ENCODE peak calls at places on chromosome 4, in seven cellular contexts. I is Caco-2, W is pancreas, D is mesenchymal stem cell, M is iPS DF 6.9, R is heart left ventricle, T is stomach. E is an unnamed sample.
A peak's percentile ranks its signal among the peaks of the same experiment; 100 is the strongest.

GRCh38 chr4:1172971-1173757 is 781 bp upstream of the SPON2 start:
- DNase-seq in W (peak; percentile 13), I (peak; percentile 70), D (peak; percentile 98), M (no peak), R (no peak), T (no peak), E (no peak)

GRCh38 chr4:175298119-175298518 is 380.0 kb downstream of the ADAM29 start:
- DNase-seq in W (no peak), D (peak; percentile 51), I (no peak), T (no peak), M (no peak), R (no peak), E (no peak)

GRCh38 chr4:78616046-78616498 is 64.5 kb downstream of the ANXA3 start:
- DNase-seq in M (no peak), T (no peak), R (no peak), I (no peak), D (peak; percentile 80), W (no peak), E (no peak)

GRCh38 chr4:53889335-53890084 is 174.9 kb downstream of the CHIC2 start:
- DNase-seq in I (no peak), T (no peak), M (no peak), D (peak; percentile 46), W (no peak), R (no peak), E (no peak)

GRCh38 chr4:69078852-69079251 is 17.4 kb upstream of the UGT2B7 start:
- DNase-seq in D (no peak), W (no peak), M (no peak), T (no peak), R (no peak), I (no peak), E (no peak)

GRCh38 chr4:152937535-152938236 is 1.6 kb downstream of the FHDC1 start:
- DNase-seq in T (peak; percentile 45), M (no peak), I (no peak), W (peak; percentile 31), R (peak; percentile 27), D (peak; percentile 36), E (peak; percentile 8)

GRCh38 chr4:54064317-54065275 is at the start of gene CHIC2:
- DNase-seq in D (peak; percentile 95), I (peak; percentile 94), R (peak; percentile 96), W (peak; percentile 95), M (peak; percentile 50), T (peak; percentile 96), E (peak; percentile 95)

GRCh38 chr4:176579233-176579632 is 213.5 kb downstream of the VEGFC start:
- DNase-seq in R (no peak), D (peak; percentile 83), M (no peak), T (no peak), W (no peak), I (no peak), E (no peak)

GRCh38 chr4:24880171-24880570 is 32.7 kb downstream of the CCDC149 start:
- DNase-seq in W (no peak), R (no peak), D (no peak), T (no peak), I (no peak), M (no peak), E (no peak)

GRCh38 chr4:153060191-153060590 is 124.1 kb downstream of the FHDC1 start:
- DNase-seq in R (no peak), T (no peak), M (no peak), W (no peak), I (no peak), D (no peak), E (no peak)

GRCh38 chr4:62126064-62126732 is 926.1 kb downstream of the ADGRL3 start:
- DNase-seq in M (no peak), I (no peak), W (no peak), R (no peak), T (no peak), D (no peak), E (no peak)

GRCh38 chr4:20393486-20394100 is 141.9 kb downstream of the SLIT2 start:
- DNase-seq in D (no peak), W (no peak), T (no peak), M (no peak), I (no peak), R (no peak), E (no peak)

GRCh38 chr4:71595576-71596108 is 188.2 kb downstream of the GC start:
- DNase-seq in T (no peak), R (no peak), D (peak; percentile 38), M (no peak), W (no peak), I (no peak), E (no peak)

GRCh38 chr4:70515342-70516245 is 2.8 kb upstream of the AMTN start:
- DNase-seq in M (no peak), I (no peak), R (no peak), D (no peak), W (no peak), T (no peak), E (no peak)

GRCh38 chr4:103450693-103451092 is 252.6 kb upstream of the CENPE start:
- DNase-seq in I (no peak), W (no peak), D (no peak), R (no peak), M (no peak), T (no peak), E (no peak)

GRCh38 chr4:1061747-1062146 is 50.3 kb downstream of the FGFRL1 start:
- DNase-seq in M (no peak), R (no peak), D (no peak), I (no peak), W (no peak), T (no peak), E (no peak)

GRCh38 chr4:111632752-111633151 is 512.5 kb upstream of the FAM241A start:
- DNase-seq in I (no peak), M (no peak), R (no peak), D (peak; percentile 59), W (no peak), T (no peak), E (no peak)

GRCh38 chr4:3729188-3729884 is 36.8 kb upstream of the ADRA2C start:
- DNase-seq in M (no peak), D (no peak), R (no peak), W (no peak), T (no peak), I (no peak), E (no peak)

GRCh38 chr4:75254745-75255144 is 259.5 kb downstream of the RCHY1 start:
- DNase-seq in M (no peak), T (no peak), W (no peak), I (no peak), D (peak; percentile 77), R (no peak), E (no peak)

GRCh38 chr4:47837582-47838294 is at the start of gene CORIN:
- DNase-seq in W (peak; percentile 40), M (no peak), T (no peak), R (no peak), I (peak; percentile 32), D (peak; percentile 16), E (no peak)

GRCh38 chr4:13325744-13326143 is 158.4 kb downstream of the RAB28 start:
- DNase-seq in I (no peak), M (no peak), D (no peak), T (no peak), W (no peak), R (no peak), E (no peak)

GRCh38 chr4:85829276-85830051 is 354.5 kb downstream of the ARHGAP24 start:
- DNase-seq in M (no peak), R (no peak), I (no peak), D (peak; percentile 53), T (no peak), W (no peak), E (no peak)

GRCh38 chr4:118936406-118936805 is 47.8 kb downstream of the SYNPO2 start:
- DNase-seq in T (no peak), R (no peak), I (no peak), M (no peak), W (no peak), D (no peak), E (no peak)

GRCh38 chr4:118931791-118932190 is 43.1 kb downstream of the SYNPO2 start:
- DNase-seq in I (no peak), M (no peak), T (no peak), R (no peak), W (no peak), D (no peak), E (no peak)

GRCh38 chr4:118939169-118939779 is 50.6 kb downstream of the SYNPO2 start:
- DNase-seq in M (no peak), T (no peak), I (no peak), W (no peak), R (no peak), D (no peak), E (no peak)

GRCh38 chr4:118941149-118941548 is 52.5 kb downstream of the SYNPO2 start:
- DNase-seq in T (no peak), I (no peak), M (no peak), R (peak; percentile 41), D (peak; percentile 78), W (no peak), E (no peak)

GRCh38 chr4:118935819-118936218 is 47.2 kb downstream of the SYNPO2 start:
- DNase-seq in W (no peak), I (no peak), T (no peak), D (no peak), R (no peak), M (no peak), E (no peak)
- H3K4me1 ChIP-seq in W (no peaks in the 10 kb centered on the region), I (no peaks in the 10 kb centered on the region), T (no peaks in the 10 kb centered on the region), D (no peaks in the 10 kb centered on the region), R (peaks cover 62% of the 10 kb centered on the region), M (no peaks in the 10 kb centered on the region), E (no peaks in the 10 kb centered on the region)

GRCh38 chr4:173539986-173540385 is 10.0 kb upstream of the HAND2 start:
- DNase-seq in R (no peak), I (no peak), M (no peak), D (no peak), T (no peak), W (no peak), E (no peak)
- H3K4me1 ChIP-seq in R (peaks cover 10% of the 10 kb centered on the region), I (no peaks in the 10 kb centered on the region), M (no peaks in the 10 kb centered on the region), D (peaks cover 10% of the 10 kb centered on the region), T (peaks cover 15% of the 10 kb centered on the region), W (no peaks in the 10 kb centered on the region), E (peaks cover 14% of the 10 kb centered on the region)

GRCh38 chr4:184392321-184392720 is 82.0 kb downstream of the IRF2 start:
- DNase-seq in I (no peak), W (no peak), D (no peak), M (no peak), R (no peak), T (no peak), E (no peak)
- H3K4me1 ChIP-seq in I (peaks cover 1% of the 10 kb centered on the region), W (no peaks in the 10 kb centered on the region), D (peaks cover 15% of the 10 kb centered on the region), M (peaks cover 4% of the 10 kb centered on the region), R (peaks cover 34% of the 10 kb centered on the region), T (peaks cover under 1% of the 10 kb centered on the region), E (no peaks in the 10 kb centered on the region)

GRCh38 chr4:100431416-100431815 is 86.4 kb downstream of the EMCN start:
- DNase-seq in R (no peak), W (no peak), D (no peak), M (no peak), T (no peak), I (no peak), E (no peak)

GRCh38 chr4:100428051-100428450 is 89.8 kb downstream of the EMCN start:
- DNase-seq in M (no peak), W (no peak), T (no peak), D (peak; percentile 74), I (no peak), R (no peak), E (no peak)

GRCh38 chr4:100429616-100430015 is 88.2 kb downstream of the EMCN start:
- DNase-seq in I (no peak), T (no peak), W (no peak), D (no peak), M (no peak), R (no peak), E (no peak)

DNA sequence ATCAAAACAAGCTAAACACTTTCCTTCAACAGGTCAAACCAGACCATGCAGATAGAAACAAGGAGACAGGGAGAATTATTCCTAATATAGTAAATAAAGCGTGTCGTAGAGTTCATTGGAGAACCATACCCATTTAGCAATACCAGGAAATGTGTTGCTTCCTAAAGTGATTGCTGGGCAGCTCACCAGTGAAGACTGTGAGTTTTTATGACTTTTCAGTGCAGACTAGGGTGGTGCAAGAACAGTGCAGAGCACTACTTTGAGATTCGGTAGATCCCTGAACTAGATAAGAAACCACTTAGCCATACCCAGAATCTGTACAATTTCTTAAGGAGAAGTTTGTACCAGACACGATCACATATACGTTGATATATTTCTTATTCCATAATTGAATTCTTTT is 87.4 kb downstream of the EMCN start:
- DNase-seq in D (no peak), R (no peak), M (no peak), W (no peak), I (no peak), T (no peak), E (no peak)
- H3K4me1 ChIP-seq in D (no peaks in the 10 kb centered on the region), R (no peaks in the 10 kb centered on the region), M (no peaks in the 10 kb centered on the region), W (no peaks in the 10 kb centered on the region), I (no peaks in the 10 kb centered on the region), T (no peaks in the 10 kb centered on the region), E (no peaks in the 10 kb centered on the region)